ENCODE peak calls at places on chromosomes 3 and 15, in seven cellular contexts. V is body of pancreas, P is stomach, G is H1, M is adrenal gland, C is suprapubic skin, A is K562. F is an unnamed sample.
A peak's percentile ranks its signal among the peaks of the same experiment; 100 is the strongest.

GRCh38 chr3:45035441-45036301 is 9.6 kb downstream of the CLEC3B start:
- DNase-seq in A (no peak), C (peak; percentile 84), G (peak; percentile 70), M (no peak), P (no peak), V (no peak), F (peak; percentile 39)

GRCh38 chr3:197478746-197479668 is 76.8 kb downstream of the BDH1 start:
- DNase-seq in C (no peak), M (no peak), P (no peak), G (no peak), A (no peak), V (no peak), F (no peak)

GRCh38 chr15:70127288-70127746 is 29.6 kb upstream of the TLE3 start:
- DNase-seq in V (peak; percentile 43), G (no peak), A (no peak), P (peak; percentile 47), M (no peak), C (no peak), F (no peak)

GRCh38 chr3:99549918-99550603 is 88.3 kb upstream of the COL8A1 start:
- DNase-seq in V (no peak), P (no peak), C (no peak), A (no peak), G (no peak), M (no peak), F (no peak)

GRCh38 chr3:1262246-1262645 is 169.4 kb downstream of the CNTN6 start:
- DNase-seq in V (no peak), C (no peak), A (no peak), G (no peak), M (no peak), P (no peak), F (no peak)

GRCh38 chr15:80404719-80405553 is 754 bp downstream of the ARNT2 start:
- DNase-seq in P (no peak), M (no peak), V (peak; percentile 23), C (no peak), G (peak; percentile 71), A (no peak), F (no peak)

GRCh38 chr3:180416111-180416541 is 185.8 kb upstream of the TTC14 start:
- DNase-seq in V (no peak), P (no peak), C (no peak), M (no peak), G (no peak), A (no peak), F (no peak)

GRCh38 chr3:188962253-188963247 is 209.2 kb upstream of the TPRG1 start:
- DNase-seq in M (no peak), P (no peak), C (no peak), A (no peak), G (no peak), V (no peak), F (no peak)

GRCh38 chr3:27721717-27722564 is at the start of gene EOMES:
- DNase-seq in M (no peak), G (peak; percentile 84), P (peak; percentile 47), V (peak; percentile 50), A (no peak), C (no peak), F (no peak)

GRCh38 chr15:68599560-68600071 is 20.8 kb downstream of the CORO2B start:
- DNase-seq in C (no peak), G (peak; percentile 79), A (no peak), M (peak; percentile 33), P (no peak), V (no peak), F (no peak)

GRCh38 chr15:66153549-66154415 is 99.8 kb downstream of the MEGF11 start:
- DNase-seq in C (no peak), G (no peak), P (no peak), M (no peak), A (no peak), V (no peak), F (no peak)

GRCh38 chr3:148020880-148021279 is 611.7 kb downstream of the ZIC1 start:
- DNase-seq in V (no peak), C (no peak), A (no peak), G (no peak), M (no peak), P (no peak), F (no peak)

GRCh38 chr3:40681658-40682055 is 156.9 kb downstream of the ZNF621 start:
- DNase-seq in P (no peak), M (no peak), V (no peak), C (no peak), A (no peak), G (no peak), F (no peak)

GRCh38 chr3:171320721-171321120 is 139.5 kb downstream of the TNIK start:
- DNase-seq in C (no peak), M (no peak), P (no peak), G (no peak), V (no peak), A (no peak), F (no peak)

GRCh38 chr15:31360843-31361763 is 34.5 kb downstream of the KLF13 start:
- DNase-seq in C (no peak), M (no peak), G (no peak), V (peak; percentile 85), A (no peak), P (peak; percentile 61), F (no peak)
- TF ChIP-seq POLR2A in C (no peak), M (no peak), G (no peak), V (peak; percentile 9), A (no peak), P (no peak), F (no peak)

DNA sequence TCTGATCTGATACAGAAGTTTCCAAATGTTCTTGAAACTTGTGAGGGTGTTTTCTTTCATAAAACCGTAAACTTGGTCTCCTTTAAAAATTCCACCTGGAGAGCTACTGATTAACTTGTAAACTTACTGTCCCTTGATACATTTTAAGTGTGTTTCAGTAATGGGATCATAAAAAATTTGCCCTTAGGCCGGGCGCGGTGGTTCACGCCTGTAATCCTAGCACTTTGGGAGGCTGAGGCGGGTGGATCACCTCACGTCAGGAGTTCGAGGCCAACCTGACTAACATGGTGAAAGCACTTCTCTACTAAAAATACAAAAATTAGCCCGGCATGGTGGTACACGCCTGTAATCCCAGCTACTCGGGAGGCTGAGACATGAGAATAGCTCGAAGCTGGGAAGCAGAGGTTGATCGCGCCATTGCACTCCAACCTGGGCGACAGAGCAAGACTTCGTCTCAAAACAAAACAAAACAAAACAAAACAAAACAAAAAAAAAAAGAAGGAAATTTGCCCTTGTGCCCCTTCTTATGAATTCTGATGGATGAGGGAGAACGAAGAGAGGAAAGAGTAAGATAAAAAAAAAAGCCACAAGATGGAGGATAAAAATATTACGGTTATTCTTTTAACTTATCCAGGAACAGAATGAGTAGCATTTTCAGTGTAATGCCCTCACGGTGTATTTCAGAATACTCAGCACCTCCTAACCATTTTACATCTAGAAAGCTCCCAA is 32.1 kb upstream of the AP4E1 start:
- DNase-seq in G (no peak), P (no peak), V (no peak), A (no peak), C (no peak), M (no peak), F (no peak)
- H3K4me1 ChIP-seq in G (no peaks in the 10 kb centered on the region), P (no peaks in the 10 kb centered on the region), V (peaks cover 12% of the 10 kb centered on the region), A (peaks cover 19% of the 10 kb centered on the region), C (peaks cover 17% of the 10 kb centered on the region), M (peaks cover 6% of the 10 kb centered on the region), F (no peaks in the 10 kb centered on the region)

GRCh38 chr15:94943863-94944262 is 712.5 kb downstream of the MCTP2 start:
- DNase-seq in C (no peak), A (no peak), M (no peak), V (no peak), P (no peak), G (no peak), F (no peak)
- TF ChIP-seq CTCF in C (no peak), A (no peak), M (no peak), V (no peak), P (no peak), G (no peak), F (no peak)

GRCh38 chr3:155872904-155873646 is 2.6 kb downstream of the GMPS start:
- DNase-seq in A (no peak), M (no peak), G (no peak), C (no peak), V (no peak), P (no peak), F (no peak)

GRCh38 chr3:155871746-155872158 is 1.3 kb downstream of the GMPS start:
- DNase-seq in P (no peak), G (no peak), M (no peak), V (no peak), A (no peak), C (no peak), F (no peak)

GRCh38 chr3:155869664-155870063 is 786 bp upstream of the GMPS start:
- DNase-seq in G (no peak), A (no peak), P (no peak), C (no peak), M (no peak), V (no peak), F (no peak)

GRCh38 chr3:155870945-155871745 is 695 bp downstream of the GMPS start:
- DNase-seq in V (peak; percentile 57), G (peak; percentile 75), M (peak; percentile 59), A (peak; percentile 71), P (peak; percentile 58), C (peak; percentile 85), F (peak; percentile 50)

DNA sequence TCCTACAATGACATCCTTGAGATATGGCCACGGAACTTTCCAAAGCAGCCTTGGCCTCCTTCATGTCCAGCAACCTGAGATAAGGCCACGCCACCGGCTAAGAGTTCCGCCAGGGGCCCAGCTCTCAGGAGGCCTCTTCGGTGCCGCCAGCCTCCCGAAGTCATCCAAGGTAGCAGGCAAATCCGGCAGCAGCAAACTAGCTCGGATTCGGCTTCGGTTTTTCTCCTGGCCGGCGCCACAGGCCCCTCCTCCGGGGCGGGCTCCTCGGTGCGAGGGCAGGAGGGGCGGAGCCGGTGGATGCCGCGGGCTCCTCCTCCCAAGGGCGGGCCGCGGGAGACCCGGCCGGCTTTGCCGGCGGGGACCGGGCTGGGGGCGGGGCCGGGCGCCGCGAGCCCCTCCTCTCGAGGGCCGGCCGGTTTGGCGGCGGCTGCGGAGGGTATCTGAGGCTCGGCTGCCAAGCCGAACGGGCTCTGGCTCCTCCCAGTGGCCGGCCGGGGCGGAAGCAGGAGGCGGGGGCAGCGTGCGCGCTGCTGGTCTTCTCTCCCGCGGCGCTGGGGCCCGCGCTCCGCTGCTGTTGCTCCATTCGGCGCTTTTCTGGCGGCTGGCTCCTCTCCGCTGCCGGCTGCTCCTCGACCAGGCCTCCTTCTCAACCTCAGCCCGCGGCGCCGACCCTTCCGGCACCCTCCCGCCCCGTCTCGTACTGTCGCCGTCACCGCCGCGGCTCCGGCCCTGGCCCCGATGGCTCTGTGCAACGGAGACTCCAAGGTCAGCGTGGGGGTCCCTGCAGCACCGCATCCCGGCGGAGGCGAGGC is at the start of gene GMPS:
- DNase-seq in M (peak; percentile 94), C (peak; percentile 95), V (peak; percentile 95), A (peak; percentile 95), P (peak; percentile 97), G (peak; percentile 97), F (peak; percentile 92)
- TF ChIP-seq POLR2A in M (peak; percentile 85), C (peak; percentile 50), V (peak; percentile 83), A (peak; percentile 85), P (peak; percentile 30), G (peak; percentile 84), F (peak; percentile 82)